ENCODE peak calls at places on chromosomes 1 and 21, in seven cellular contexts. U is tibial artery, O is Peyer's patch, E is left ventricle myocardium inferior, M is heart left ventricle, Y is PC-3, N is SK-N-SH. L is an unnamed sample. For H3K4me1, the result is how much of the 10 kb centered on the place peaks cover.

GRCh38 chr1:33327587-33328325 is 6.9 kb upstream of the A3GALT2 start:
- DNase-seq in U (peak), O (no peak), E (peak), M (no peak), Y (peak), N (no peak), L (no peak)

GRCh38 chr1:115242543-115242942 is 95.5 kb downstream of the NGF start:
- DNase-seq in U (no peak), O (no peak), E (no peak), M (no peak), Y (no peak), N (no peak), L (no peak)

GRCh38 chr1:54377040-54377691 is 29.0 kb downstream of the SSBP3 start:
- DNase-seq in U (no peak), O (peak), E (no peak), M (no peak), Y (no peak), N (no peak), L (no peak)

GRCh38 chr1:81391100-81391828 is 409.5 kb upstream of the ADGRL2 start:
- DNase-seq in U (no peak), O (no peak), E (no peak), M (no peak), Y (no peak), N (no peak), L (peak)

GRCh38 chr21:28337319-28337718 is 655.4 kb downstream of the LTN1 start:
- DNase-seq in U (no peak), O (no peak), E (no peak), M (no peak), Y (peak), N (peak), L (no peak)

GRCh38 chr1:20255666-20256065 is 35.0 kb upstream of the VWA5B1 start:
- DNase-seq in U (no peak), O (peak), E (no peak), M (no peak), Y (peak), N (no peak), L (peak)

GRCh38 chr1:13901041-13901440 is 201.1 kb downstream of the PRDM2 start:
- DNase-seq in U (no peak), O (no peak), E (no peak), M (no peak), Y (peak), N (no peak), L (no peak)

GRCh38 chr1:210233495-210234253 is 1.1 kb downstream of the SERTAD4 start:
- DNase-seq in U (peak), O (no peak), E (peak), M (peak), Y (peak), N (peak), L (peak)

GRCh38 chr1:55195523-55196233 is 19.5 kb downstream of the USP24 start:
- DNase-seq in U (no peak), O (no peak), E (no peak), M (no peak), Y (no peak), N (no peak), L (no peak)

GRCh38 chr1:184892116-184892515 is 82.2 kb downstream of the NIBAN1 start:
- DNase-seq in U (no peak), O (no peak), E (no peak), M (no peak), Y (peak), N (no peak), L (no peak)

GRCh38 chr21:16573581-16573980 is 843.8 kb downstream of the USP25 start:
- DNase-seq in U (no peak), O (no peak), E (no peak), M (no peak), Y (no peak), N (no peak), L (no peak)

GRCh38 chr1:16981269-16981849 is 939 bp upstream of the MFAP2 start:
- DNase-seq in U (no peak), O (no peak), E (no peak), M (no peak), Y (peak), N (no peak), L (no peak)

GRCh38 chr1:56433056-56433577 is 146.2 kb downstream of the PLPP3 start:
- DNase-seq in U (no peak), O (no peak), E (no peak), M (no peak), Y (no peak), N (no peak), L (no peak)

GRCh38 chr1:10736623-10737267 is 59.7 kb downstream of the CASZ1 start:
- DNase-seq in U (no peak), O (no peak), E (no peak), M (no peak), Y (no peak), N (no peak), L (no peak)

GRCh38 chr21:44482581-44483287 is 27.4 kb downstream of the LRRC3 start:
- DNase-seq in U (no peak), O (no peak), E (no peak), M (no peak), Y (peak), N (no peak), L (no peak)

GRCh38 chr1:1629430-1630190 is 2.4 kb upstream of the MMP23B start:
- DNase-seq in U (peak), O (peak), E (no peak), M (peak), Y (no peak), N (peak), L (peak)

GRCh38 chr1:158112994-158113758 is 67.5 kb upstream of the CD1D start:
- DNase-seq in U (no peak), O (peak), E (peak), M (peak), Y (no peak), N (peak), L (peak)

GRCh38 chr1:239184581-239185244 is 201.7 kb upstream of the CHRM3 start:
- DNase-seq in U (no peak), O (no peak), E (no peak), M (no peak), Y (no peak), N (no peak), L (no peak)

GRCh38 chr1:228407118-228408040 is 744 bp upstream of the TRIM11 start:
- DNase-seq in U (no peak), O (no peak), E (no peak), M (peak), Y (no peak), N (no peak), L (no peak)

GRCh38 chr1:21077085-21077484 is 99.6 kb downstream of the EIF4G3 start:
- DNase-seq in U (no peak), O (no peak), E (no peak), M (no peak), Y (peak), N (no peak), L (no peak)

GRCh38 chr1:91830242-91831131 is 55.5 kb downstream of the TGFBR3 start:
- DNase-seq in U (peak), O (peak), E (peak), M (peak), Y (peak), N (no peak), L (peak)

GRCh38 chr1:10901091-10901893 is 104.8 kb upstream of the CASZ1 start:
- DNase-seq in U (no peak), O (no peak), E (no peak), M (peak), Y (peak), N (peak), L (peak)

GRCh38 chr1:112092656-112093371 is 103.3 kb upstream of the KCND3 start:
- DNase-seq in U (no peak), O (no peak), E (no peak), M (no peak), Y (no peak), N (no peak), L (no peak)

GRCh38 chr1:48030211-48030610 is 33.0 kb upstream of the TRABD2B start:
- DNase-seq in U (peak), O (no peak), E (no peak), M (no peak), Y (no peak), N (no peak), L (no peak)

GRCh38 chr21:41634858-41635257 is 126.9 kb upstream of the TMPRSS2 start:
- DNase-seq in U (peak), O (no peak), E (no peak), M (no peak), Y (peak), N (no peak), L (no peak)

GRCh38 chr1:219121634-219122033 is 52.0 kb upstream of the LYPLAL1 start:
- DNase-seq in U (no peak), O (no peak), E (no peak), M (no peak), Y (no peak), N (no peak), L (no peak)

GRCh38 chr1:147771216-147772125 is 11.1 kb upstream of the GJA5 start:
- DNase-seq in U (peak), O (no peak), E (peak), M (peak), Y (peak), N (no peak), L (no peak)

GRCh38 chr1:61138305-61138704 is 55.9 kb downstream of the NFIA start:
- DNase-seq in U (no peak), O (no peak), E (no peak), M (no peak), Y (no peak), N (no peak), L (no peak)

GRCh38 chr1:200874694-200875093 is 1.9 kb downstream of the GPR25 start:
- DNase-seq in U (no peak), O (no peak), E (no peak), M (no peak), Y (no peak), N (no peak), L (no peak)

GRCh38 chr21:27704567-27705166 is 737.8 kb upstream of the ADAMTS5 start:
- DNase-seq in U (no peak), O (no peak), E (no peak), M (no peak), Y (no peak), N (no peak), L (no peak)

GRCh38 chr1:65195495-65196417 is 47.8 kb downstream of the AK4 start:
- DNase-seq in U (no peak), O (no peak), E (no peak), M (no peak), Y (no peak), N (no peak), L (no peak)

GRCh38 chr1:70891444-70891843 is 156.2 kb downstream of the PTGER3 start:
- DNase-seq in U (no peak), O (no peak), E (no peak), M (no peak), Y (no peak), N (no peak), L (no peak)

GRCh38 chr1:223291796-223292195 is 72.2 kb downstream of the SUSD4 start:
- DNase-seq in U (no peak), O (no peak), E (no peak), M (no peak), Y (no peak), N (no peak), L (no peak)

GRCh38 chr1:117537291-117537920 is 68.4 kb upstream of the TENT5C start:
- DNase-seq in U (no peak), O (peak), E (no peak), M (no peak), Y (peak), N (no peak), L (peak)

GRCh38 chr1:3348196-3348865 is 106.1 kb upstream of the ARHGEF16 start:
- DNase-seq in U (no peak), O (no peak), E (peak), M (no peak), Y (no peak), N (no peak), L (no peak)

GRCh38 chr1:180580237-180580636 is 21.5 kb downstream of the OVAAL start:
- DNase-seq in U (no peak), O (no peak), E (no peak), M (no peak), Y (peak), N (peak), L (no peak)

GRCh38 chr1:203185585-203185984 is 919 bp downstream of the CHI3L1 start:
- DNase-seq in U (peak), O (peak), E (no peak), M (no peak), Y (no peak), N (no peak), L (no peak)

GRCh38 chr1:213979751-213980605 is 7.8 kb upstream of the PROX1 start:
- DNase-seq in U (no peak), O (no peak), E (no peak), M (no peak), Y (no peak), N (no peak), L (no peak)

GRCh38 chr1:204227996-204228785 is 14.4 kb upstream of the GOLT1A start:
- DNase-seq in U (no peak), O (no peak), E (no peak), M (no peak), Y (no peak), N (no peak), L (no peak)

GRCh38 chr1:22826630-22827580 is 116.3 kb downstream of the EPHB2 start:
- DNase-seq in U (no peak), O (no peak), E (peak), M (peak), Y (peak), N (no peak), L (no peak)

GRCh38 chr1:22829001-22829989 is 118.7 kb downstream of the EPHB2 start:
- DNase-seq in U (no peak), O (no peak), E (no peak), M (peak), Y (no peak), N (no peak), L (no peak)

GRCh38 chr1:22830131-22830566 is 119.5 kb downstream of the EPHB2 start:
- DNase-seq in U (no peak), O (no peak), E (no peak), M (peak), Y (no peak), N (no peak), L (no peak)

GRCh38 chr1:22827666-22828065 is 117.0 kb downstream of the EPHB2 start:
- DNase-seq in U (no peak), O (no peak), E (peak), M (peak), Y (no peak), N (no peak), L (no peak)

DNA sequence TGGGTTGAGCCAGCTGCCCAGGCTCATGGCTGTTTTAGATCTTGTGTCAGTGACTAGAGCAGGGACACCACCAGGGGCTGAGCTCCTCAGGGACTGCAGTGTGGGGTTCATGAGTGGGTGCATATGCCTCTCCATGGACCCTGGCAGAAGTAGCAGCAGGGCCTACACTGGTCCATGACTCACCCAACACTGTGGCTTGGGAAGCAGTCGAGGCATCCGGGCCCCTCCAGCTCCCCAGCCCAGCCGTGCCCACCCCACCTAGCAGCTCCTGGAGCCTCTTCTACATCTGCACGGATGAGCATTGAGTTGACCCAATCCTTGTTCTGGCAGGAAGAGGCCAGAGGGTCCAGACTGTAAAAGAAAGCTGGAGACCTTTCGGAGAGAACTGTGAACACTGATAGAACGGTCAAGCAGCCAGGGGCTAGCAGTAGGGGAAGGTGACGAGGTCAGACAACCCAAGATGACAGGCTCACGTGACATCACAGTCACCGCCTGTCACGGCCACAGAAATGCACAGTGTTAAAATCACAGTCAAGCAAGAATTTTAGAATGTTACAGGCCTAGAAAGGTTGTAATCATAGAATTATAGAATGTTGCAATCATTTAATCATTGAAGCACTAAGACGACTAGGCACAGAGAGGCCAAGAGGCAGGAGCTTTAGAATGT is 117.6 kb downstream of the EPHB2 start:
- DNase-seq in U (no peak), O (no peak), E (no peak), M (peak), Y (no peak), N (no peak), L (no peak)
- H3K4me1 ChIP-seq in U (under half), O (under half), E (under half), M (under half), Y (half or more), N (half or more), L (under half)

GRCh38 chr1:155499953-155500621 is 62.5 kb downstream of the ASH1L start:
- DNase-seq in U (no peak), O (no peak), E (no peak), M (no peak), Y (no peak), N (peak), L (peak)

GRCh38 chr1:155499263-155499662 is 63.3 kb downstream of the ASH1L start:
- DNase-seq in U (no peak), O (no peak), E (no peak), M (no peak), Y (no peak), N (no peak), L (no peak)

GRCh38 chr1:155507960-155508359 is 54.6 kb downstream of the ASH1L start:
- DNase-seq in U (no peak), O (no peak), E (no peak), M (no peak), Y (no peak), N (no peak), L (no peak)

GRCh38 chr1:155509064-155509463 is 53.5 kb downstream of the ASH1L start:
- DNase-seq in U (no peak), O (no peak), E (no peak), M (no peak), Y (no peak), N (no peak), L (no peak)

GRCh38 chr1:155504207-155504606 is 58.4 kb downstream of the ASH1L start:
- DNase-seq in U (no peak), O (no peak), E (no peak), M (no peak), Y (peak), N (peak), L (no peak)
- TF ChIP-seq CTCF in U (peak), O (peak), E (peak), M (no peak), Y (peak), N (peak), L (no peak)

GRCh38 chr21:26572668-26573381 is at the start of gene CYYR1:
- DNase-seq in U (no peak), O (peak), E (peak), M (peak), Y (no peak), N (peak), L (no peak)

GRCh38 chr21:26570203-26570602 is 2.9 kb downstream of the CYYR1 start:
- DNase-seq in U (no peak), O (no peak), E (no peak), M (no peak), Y (no peak), N (no peak), L (no peak)

GRCh38 chr21:26572026-26572425 is 1.1 kb downstream of the CYYR1 start:
- DNase-seq in U (no peak), O (no peak), E (no peak), M (no peak), Y (no peak), N (no peak), L (no peak)
- H3K27ac ChIP-seq in U (no peak), O (peak), E (peak), M (peak), Y (no peak), N (no peak), L (no peak)

GRCh38 chr21:35827004-35827403 is 233.3 kb downstream of the SETD4 start:
- DNase-seq in U (no peak), O (no peak), E (no peak), M (no peak), Y (peak), N (no peak), L (no peak)
- H3K4me1 ChIP-seq in U (under half), O (under half), E (under half), M (under half), Y (under half), N (under half), L (under half)

GRCh38 chr1:155070392-155070700 is 6.8 kb downstream of the EFNA4 start:
- DNase-seq in U (no peak), O (no peak), E (no peak), M (no peak), Y (no peak), N (no peak), L (no peak)

GRCh38 chr1:155069551-155070391 is 6.2 kb downstream of the EFNA4 start:
- DNase-seq in U (no peak), O (no peak), E (no peak), M (no peak), Y (no peak), N (peak), L (peak)

GRCh38 chr1:155071701-155072100 is 6.9 kb upstream of the EFNA3 start:
- DNase-seq in U (no peak), O (no peak), E (no peak), M (no peak), Y (no peak), N (peak), L (no peak)

GRCh38 chr1:155072531-155073289 is 5.9 kb upstream of the EFNA3 start:
- DNase-seq in U (no peak), O (no peak), E (no peak), M (no peak), Y (no peak), N (no peak), L (no peak)

DNA sequence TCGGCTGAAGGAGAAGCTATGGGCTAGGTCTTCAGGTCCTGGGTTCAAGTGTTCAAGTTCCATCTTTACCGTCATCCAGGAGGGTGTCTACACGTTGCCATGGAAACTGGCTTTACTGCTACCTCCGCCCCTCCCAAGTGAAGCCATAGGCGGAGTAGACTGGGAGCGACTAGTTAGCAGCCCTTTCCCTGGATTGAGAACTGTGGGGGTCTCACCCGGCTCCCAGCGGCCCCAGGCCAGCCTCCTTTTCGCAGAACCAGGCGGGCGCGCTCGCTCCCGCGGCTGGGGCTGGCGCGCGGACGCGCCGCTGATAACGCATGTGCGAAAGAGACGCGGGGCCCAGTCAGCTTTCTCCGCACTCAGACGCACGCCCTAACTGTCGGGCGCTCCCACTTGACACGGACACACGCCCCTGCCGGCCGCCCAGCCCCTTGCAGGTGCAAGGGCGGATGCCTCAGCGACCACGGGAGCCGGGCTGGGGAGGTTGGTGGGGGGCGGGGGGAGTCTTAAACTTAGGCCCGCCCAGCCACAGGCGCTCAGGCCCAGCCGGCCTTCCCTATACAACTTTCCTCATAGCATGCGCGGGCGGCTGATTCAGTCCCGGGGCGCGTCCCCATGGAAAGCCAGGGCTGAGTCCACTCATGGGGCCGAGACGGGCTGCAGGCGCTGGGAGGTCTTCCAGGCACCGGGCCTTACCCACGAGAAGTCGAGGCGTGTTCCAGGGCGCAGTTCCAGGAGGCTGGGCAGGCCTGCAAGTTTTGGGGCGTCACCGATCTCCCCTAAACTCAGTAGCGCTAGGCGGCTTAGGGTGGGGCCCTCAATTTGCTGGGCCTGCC is 7.4 kb downstream of the EFNA4 start:
- DNase-seq in U (peak), O (peak), E (peak), M (peak), Y (peak), N (peak), L (peak)
- TF ChIP-seq CTCF in U (peak), O (peak), E (peak), M (peak), Y (peak), N (peak), L (peak)

L was measured in colonic mucosa.